ENCODE peak calls at places on chromosome 22, in eight cellular contexts. One of them, this sample, is unnamed.

GRCh38 chr22:46747646-46748045 is 9.6 kb upstream of the CERK start:
- DNase-seq in stimulated activated CD4-positive, alpha-beta T cell treated with anti-CD3 and anti-CD28 coated beads, Interleukin-2, amount 100 ng/mL, for 48 hours: no peak
- DNase-seq in kidney tubule cell: no peak
- DNase-seq in GM10248: no peak
- DNase-seq in NCI-H226: no peak
- DNase-seq in D341Med: no peak
- DNase-seq in right cardiac atrium: peak
- DNase-seq in RWPE1: no peak
- DNase-seq in this sample: no peak

GRCh38 chr22:31343235-31344191 is 2.6 kb downstream of the PATZ1 start:
- DNase-seq in stimulated activated CD4-positive, alpha-beta T cell treated with anti-CD3 and anti-CD28 coated beads, Interleukin-2, amount 100 ng/mL, for 48 hours: peak
- DNase-seq in kidney tubule cell: peak
- DNase-seq in GM10248: peak
- DNase-seq in NCI-H226: no peak
- DNase-seq in D341Med: peak
- DNase-seq in right cardiac atrium: peak
- DNase-seq in RWPE1: peak
- DNase-seq in this sample: peak

GRCh38 chr22:26581026-26581425 is 8.9 kb downstream of the TPST2 start:
- DNase-seq in stimulated activated CD4-positive, alpha-beta T cell treated with anti-CD3 and anti-CD28 coated beads, Interleukin-2, amount 100 ng/mL, for 48 hours: no peak
- DNase-seq in kidney tubule cell: no peak
- DNase-seq in GM10248: no peak
- DNase-seq in NCI-H226: no peak
- DNase-seq in D341Med: no peak
- DNase-seq in right cardiac atrium: no peak
- DNase-seq in RWPE1: no peak
- DNase-seq in this sample: no peak

GRCh38 chr22:28395920-28396447 is 283.7 kb downstream of the TTC28 start:
- DNase-seq in stimulated activated CD4-positive, alpha-beta T cell treated with anti-CD3 and anti-CD28 coated beads, Interleukin-2, amount 100 ng/mL, for 48 hours: no peak
- DNase-seq in kidney tubule cell: peak
- DNase-seq in GM10248: no peak
- DNase-seq in NCI-H226: peak
- DNase-seq in D341Med: no peak
- DNase-seq in right cardiac atrium: no peak
- DNase-seq in RWPE1: no peak
- DNase-seq in this sample: no peak

GRCh38 chr22:19535001-19535400 is 10.8 kb upstream of the CLDN5 start:
- DNase-seq in stimulated activated CD4-positive, alpha-beta T cell treated with anti-CD3 and anti-CD28 coated beads, Interleukin-2, amount 100 ng/mL, for 48 hours: no peak
- DNase-seq in kidney tubule cell: no peak
- DNase-seq in GM10248: no peak
- DNase-seq in NCI-H226: no peak
- DNase-seq in D341Med: no peak
- DNase-seq in right cardiac atrium: no peak
- DNase-seq in RWPE1: no peak
- DNase-seq in this sample: no peak

GRCh38 chr22:42316988-42317387 is 46.5 kb upstream of the TCF20 start:
- DNase-seq in stimulated activated CD4-positive, alpha-beta T cell treated with anti-CD3 and anti-CD28 coated beads, Interleukin-2, amount 100 ng/mL, for 48 hours: peak
- DNase-seq in kidney tubule cell: peak
- DNase-seq in GM10248: no peak
- DNase-seq in NCI-H226: peak
- DNase-seq in D341Med: no peak
- DNase-seq in right cardiac atrium: no peak
- DNase-seq in RWPE1: peak
- DNase-seq in this sample: no peak

GRCh38 chr22:22955866-22956535 is 68.4 kb downstream of the IGLL5 start:
- DNase-seq in stimulated activated CD4-positive, alpha-beta T cell treated with anti-CD3 and anti-CD28 coated beads, Interleukin-2, amount 100 ng/mL, for 48 hours: peak
- DNase-seq in kidney tubule cell: peak
- DNase-seq in GM10248: peak
- DNase-seq in NCI-H226: no peak
- DNase-seq in D341Med: peak
- DNase-seq in right cardiac atrium: no peak
- DNase-seq in RWPE1: peak
- DNase-seq in this sample: peak

GRCh38 chr22:24101966-24102365 is 79.3 kb upstream of the SUSD2 start:
- DNase-seq in stimulated activated CD4-positive, alpha-beta T cell treated with anti-CD3 and anti-CD28 coated beads, Interleukin-2, amount 100 ng/mL, for 48 hours: no peak
- DNase-seq in kidney tubule cell: no peak
- DNase-seq in GM10248: no peak
- DNase-seq in NCI-H226: no peak
- DNase-seq in D341Med: no peak
- DNase-seq in right cardiac atrium: peak
- DNase-seq in RWPE1: no peak
- DNase-seq in this sample: no peak

GRCh38 chr22:25141994-25142620 is 57.6 kb upstream of the CRYBB3 start:
- DNase-seq in stimulated activated CD4-positive, alpha-beta T cell treated with anti-CD3 and anti-CD28 coated beads, Interleukin-2, amount 100 ng/mL, for 48 hours: no peak
- DNase-seq in kidney tubule cell: no peak
- DNase-seq in GM10248: no peak
- DNase-seq in NCI-H226: no peak
- DNase-seq in D341Med: no peak
- DNase-seq in right cardiac atrium: no peak
- DNase-seq in RWPE1: no peak
- DNase-seq in this sample: no peak

GRCh38 chr22:21707677-21708076 is 27.9 kb downstream of the YPEL1 start:
- DNase-seq in stimulated activated CD4-positive, alpha-beta T cell treated with anti-CD3 and anti-CD28 coated beads, Interleukin-2, amount 100 ng/mL, for 48 hours: no peak
- DNase-seq in kidney tubule cell: no peak
- DNase-seq in GM10248: no peak
- DNase-seq in NCI-H226: no peak
- DNase-seq in D341Med: peak
- DNase-seq in right cardiac atrium: no peak
- DNase-seq in RWPE1: no peak
- DNase-seq in this sample: peak

This sample was measured in WERI-Rb-1.